ENCODE peak calls at places on chromosomes 6 and 20, in six cellular contexts. T is GM12878, B is HepG2, X is WTC11, L is K562, K is H1. O is an unnamed sample.

GRCh38 chr20:2820896-2821869 is 5.0 kb downstream of the TMEM239 start:
- DNase-seq in K (peak; percentile 60), L (peak; percentile 48), T (no peak), B (no peak), X (peak; percentile 51), O (no peak)

GRCh38 chr6:122623279-122623678 is 13.1 kb downstream of the PKIB start:
- DNase-seq in B (peak; percentile 11), L (no peak), X (no peak), T (no peak), K (no peak), O (no peak)

GRCh38 chr20:17609978-17610377 is 40.1 kb downstream of the DSTN start:
- DNase-seq in K (peak; percentile 43), B (no peak), L (no peak), X (no peak), T (no peak), O (no peak)

GRCh38 chr6:142786476-142786875 is 158.5 kb downstream of the HIVEP2 start:
- DNase-seq in X (no peak), T (no peak), K (no peak), B (no peak), L (no peak), O (no peak)

GRCh38 chr6:1527098-1527497 is 82.6 kb upstream of the FOXC1 start:
- DNase-seq in K (no peak), L (no peak), B (no peak), X (peak; percentile 36), T (no peak), O (no peak)

GRCh38 chr6:105849741-105850140 is 236.4 kb upstream of the PRDM1 start:
- DNase-seq in T (no peak), X (no peak), L (no peak), K (no peak), B (no peak), O (no peak)

GRCh38 chr6:21740719-21741118 is 147.2 kb downstream of the SOX4 start:
- DNase-seq in B (no peak), L (no peak), T (no peak), K (no peak), X (no peak), O (no peak)

GRCh38 chr20:51767867-51768758 is at the start of gene ATP9A:
- DNase-seq in X (peak; percentile 39), K (peak; percentile 61), T (no peak), B (no peak), L (no peak), O (no peak)

GRCh38 chr6:154613137-154613676 is 102.7 kb upstream of the CNKSR3 start:
- DNase-seq in K (no peak), X (no peak), T (no peak), L (peak; percentile 29), B (no peak), O (no peak)

GRCh38 chr20:48972816-48973215 is 51.3 kb downstream of the ARFGEF2 start:
- DNase-seq in X (no peak), L (no peak), T (no peak), K (no peak), B (no peak), O (no peak)

GRCh38 chr6:38436726-38437465 is 202.8 kb downstream of the BTBD9 start:
- DNase-seq in X (no peak), B (no peak), L (no peak), K (no peak), T (no peak), O (peak; percentile 22)

GRCh38 chr6:119148102-119148824 is 69.8 kb upstream of the FAM184A start:
- DNase-seq in L (peak; percentile 32), T (no peak), X (no peak), B (peak; percentile 79), K (peak; percentile 47), O (peak; percentile 62)

GRCh38 chr20:44924526-44924925 is 14.7 kb downstream of the PABPC1L start:
- DNase-seq in B (no peak), L (no peak), K (no peak), T (no peak), X (no peak), O (no peak)

GRCh38 chr20:20440473-20440872 is 72.6 kb downstream of the INSM1 start:
- DNase-seq in T (no peak), K (no peak), X (no peak), B (no peak), L (no peak), O (no peak)

GRCh38 chr6:98514073-98514720 is 320.2 kb upstream of the POU3F2 start:
- DNase-seq in L (no peak), T (no peak), X (no peak), B (no peak), K (no peak), O (no peak)

GRCh38 chr20:38834868-38835267 is 29.4 kb downstream of the PPP1R16B start:
- DNase-seq in K (no peak), B (no peak), X (no peak), L (no peak), T (no peak), O (no peak)

GRCh38 chr6:137973201-137973600 is 106.1 kb downstream of the TNFAIP3 start:
- DNase-seq in B (no peak), K (no peak), L (no peak), T (no peak), X (no peak), O (no peak)

GRCh38 chr6:35417979-35418661 is 34.0 kb upstream of the FANCE start:
- DNase-seq in B (no peak), L (no peak), K (no peak), X (no peak), T (no peak), O (no peak)

GRCh38 chr20:17730069-17730468 is 30.3 kb downstream of the BANF2 start:
- DNase-seq in X (no peak), B (no peak), L (no peak), T (no peak), K (no peak), O (no peak)

GRCh38 chr6:97064578-97064977 is 140.1 kb downstream of the KLHL32 start:
- DNase-seq in L (no peak), B (no peak), X (no peak), T (no peak), K (no peak), O (no peak)

GRCh38 chr6:139452176-139452876 is 77.9 kb upstream of the CITED2 start:
- DNase-seq in T (no peak), L (no peak), X (no peak), B (no peak), K (no peak), O (no peak)

DNA sequence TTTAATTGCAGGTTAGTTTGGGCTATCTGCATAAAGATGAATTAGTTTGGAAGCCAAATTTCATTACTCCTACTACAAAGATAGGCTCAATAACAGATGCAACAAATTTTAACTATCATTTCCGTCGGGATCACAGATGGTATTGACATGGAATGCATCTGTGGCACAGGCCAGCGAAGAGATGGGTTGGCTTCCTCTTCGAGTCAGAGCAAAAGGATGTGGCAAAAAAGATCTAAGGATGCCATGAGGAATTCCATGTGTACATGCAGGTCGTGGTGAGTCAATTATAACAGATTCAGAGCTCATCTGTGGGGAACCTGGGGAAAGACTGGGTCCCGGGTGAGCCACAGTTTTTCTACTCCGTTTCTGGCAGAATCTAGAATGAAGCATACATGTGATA is 83.0 kb upstream of the CITED2 start:
- DNase-seq in T (no peak), K (no peak), X (no peak), B (no peak), L (no peak), O (no peak)
- TF ChIP-seq ATF3 in T (no peak), K (no peak), X (no peak), B (no peak), L (no peak), O (no peak)

DNA sequence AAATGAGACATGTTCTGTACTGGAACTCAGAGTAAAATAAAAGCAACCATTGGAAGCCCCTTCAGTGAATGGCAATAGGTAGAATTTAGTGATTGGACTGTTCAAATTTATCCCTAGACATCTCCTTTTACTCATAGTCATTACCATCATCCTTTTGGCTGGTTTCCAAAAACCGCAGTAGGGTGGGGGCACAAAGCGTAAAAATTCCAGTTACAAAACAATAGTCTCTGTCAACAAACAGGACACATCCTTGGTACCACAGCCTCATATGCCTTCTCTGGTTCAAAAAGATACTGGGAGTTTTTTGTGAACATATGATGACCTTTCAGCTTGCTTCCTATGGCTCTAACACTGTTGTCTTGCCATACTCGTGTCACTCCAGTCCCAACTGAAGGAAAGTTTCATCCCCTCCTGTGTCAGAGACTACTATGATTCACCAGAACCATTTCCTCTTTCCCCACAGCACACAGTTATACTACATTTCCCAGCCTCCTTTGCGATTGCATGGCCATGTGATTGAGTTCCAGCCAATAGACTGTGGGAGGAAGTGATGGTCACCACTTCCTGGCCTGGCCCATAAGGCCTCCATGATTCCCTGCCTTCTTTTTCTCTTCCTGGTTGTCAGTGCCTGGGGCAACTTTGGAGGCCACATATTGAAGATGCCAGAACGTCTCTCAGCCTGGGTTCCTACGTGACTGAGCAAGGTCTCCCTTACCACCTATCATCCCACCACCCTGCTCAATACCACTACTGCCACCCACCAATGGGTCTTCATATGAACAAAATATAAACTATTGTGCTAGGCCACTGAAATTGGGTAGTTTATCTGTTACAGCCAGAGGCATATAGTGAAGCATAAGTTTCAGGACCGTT is 162.4 kb downstream of the ID4 start:
- DNase-seq in K (no peak), X (no peak), T (peak; percentile 25), L (peak; percentile 78), B (no peak), O (peak; percentile 36)
- TF ChIP-seq ATF3 in K (no peak), X (no peak), T (no peak), L (peak; percentile 15), B (no peak), O (no peak)

DNA sequence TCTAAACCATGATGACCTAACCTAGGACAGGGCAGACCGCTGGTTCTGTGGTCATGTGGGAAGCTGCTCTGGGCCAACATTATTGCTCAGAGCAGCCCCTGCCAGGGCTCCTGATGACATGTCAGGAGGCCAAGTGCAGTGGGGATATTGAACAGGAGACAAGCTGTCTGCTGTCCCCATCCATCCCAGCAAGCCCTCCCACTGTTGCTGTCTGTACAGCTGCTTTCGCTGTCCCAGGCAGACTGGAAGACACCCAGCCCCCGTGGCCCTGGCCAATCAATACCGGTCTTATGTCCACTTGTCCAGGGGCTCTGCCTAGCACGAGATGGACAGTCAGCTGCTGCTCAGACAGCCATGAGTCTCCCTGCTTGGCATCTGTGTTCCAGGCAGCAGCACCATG is 43.2 kb upstream of the FNDC1 start:
- DNase-seq in X (no peak), L (no peak), K (no peak), B (no peak), T (no peak), O (no peak)
- TF ChIP-seq ATF3 in X (no peak), L (no peak), K (no peak), B (no peak), T (no peak), O (no peak)

DNA sequence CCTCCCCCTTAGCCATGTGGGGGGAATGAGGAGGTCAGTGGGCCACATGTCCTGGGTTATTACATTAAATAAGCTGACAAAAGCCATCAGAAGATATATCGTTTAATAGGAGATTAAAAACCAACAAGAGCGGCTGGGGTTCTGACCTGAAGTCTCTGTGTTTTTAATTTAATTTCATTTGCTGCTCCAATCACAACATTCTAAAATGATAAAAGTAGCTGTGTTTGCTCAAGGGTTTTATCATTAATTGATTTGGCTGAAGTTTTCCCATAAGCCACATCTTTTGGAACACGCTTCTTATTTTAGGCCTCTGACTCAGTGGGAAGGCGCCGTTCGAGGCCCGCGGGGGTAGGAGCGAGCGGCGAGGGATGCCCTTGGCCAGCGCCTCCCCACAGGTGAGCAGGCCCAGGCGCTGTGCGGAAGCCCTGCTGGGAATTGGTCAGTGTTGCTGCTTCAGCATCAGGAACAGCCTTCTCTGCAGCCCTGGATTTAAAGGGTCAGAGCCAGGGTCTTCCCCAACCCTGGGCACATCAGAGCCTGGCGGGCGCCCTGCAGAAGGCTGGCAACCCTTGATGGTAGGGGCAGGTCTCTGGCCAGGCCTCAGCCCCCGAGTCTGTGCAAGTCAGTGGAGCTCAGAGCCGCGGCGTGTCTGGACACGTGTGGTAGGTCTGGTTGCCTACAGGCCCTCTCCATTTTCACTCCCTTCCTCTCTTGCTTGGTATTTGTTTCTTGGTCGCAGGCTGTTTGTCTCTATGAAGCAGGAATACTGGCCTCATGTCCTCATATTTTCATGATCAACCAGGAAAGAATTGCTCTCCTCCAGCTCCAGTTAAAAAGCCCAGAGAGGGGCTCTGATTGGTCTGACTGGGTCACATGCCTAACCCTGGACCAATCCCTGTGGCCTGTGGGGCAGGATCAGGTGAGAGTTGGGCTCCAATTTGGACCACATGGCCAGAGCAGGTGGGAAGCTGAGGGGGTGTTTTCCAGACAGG is 30.9 kb upstream of the MLN start:
- DNase-seq in K (no peak), T (no peak), X (no peak), L (peak; percentile 50), B (no peak), O (no peak)
- TF ChIP-seq ATF3 in K (peak; percentile 13), T (no peak), X (no peak), L (no peak), B (no peak), O (no peak)